ENCODE peak calls at places on chromosomes 3 and 15, in six cellular contexts. One of them, this sample, is unnamed.

GRCh38 chr15:31352911-31353811 is 26.5 kb downstream of the KLF13 start:
- DNase-seq in stimulated activated CD8-positive, alpha-beta memory T cell treated with anti-CD3 and anti-CD28 coated beads, Interleukin-7, amount 100 ng/mL, for 1 hour: no peak
- DNase-seq in nephron progenitor cell: no peak
- DNase-seq in glutamatergic neuron: no peak
- DNase-seq in neural crest cell: no peak
- DNase-seq in nucleus accumbens: peak; percentile 68
- DNase-seq in this sample: peak; percentile 60

GRCh38 chr15:49427369-49427768 is 4.3 kb downstream of the FGF7 start:
- DNase-seq in stimulated activated CD8-positive, alpha-beta memory T cell treated with anti-CD3 and anti-CD28 coated beads, Interleukin-7, amount 100 ng/mL, for 1 hour: no peak
- DNase-seq in nephron progenitor cell: no peak
- DNase-seq in glutamatergic neuron: no peak
- DNase-seq in neural crest cell: no peak
- DNase-seq in nucleus accumbens: no peak
- DNase-seq in this sample: no peak

GRCh38 chr3:16936233-16936632 is 51.5 kb downstream of the PLCL2 start:
- DNase-seq in stimulated activated CD8-positive, alpha-beta memory T cell treated with anti-CD3 and anti-CD28 coated beads, Interleukin-7, amount 100 ng/mL, for 1 hour: no peak
- DNase-seq in nephron progenitor cell: no peak
- DNase-seq in glutamatergic neuron: no peak
- DNase-seq in neural crest cell: no peak
- DNase-seq in nucleus accumbens: no peak
- DNase-seq in this sample: no peak

GRCh38 chr3:165532851-165533250 is 304.4 kb downstream of the BCHE start:
- DNase-seq in stimulated activated CD8-positive, alpha-beta memory T cell treated with anti-CD3 and anti-CD28 coated beads, Interleukin-7, amount 100 ng/mL, for 1 hour: no peak
- DNase-seq in nephron progenitor cell: no peak
- DNase-seq in glutamatergic neuron: no peak
- DNase-seq in neural crest cell: no peak
- DNase-seq in nucleus accumbens: no peak
- DNase-seq in this sample: no peak

GRCh38 chr3:72888546-72889309 is 882 bp downstream of the GXYLT2 start:
- DNase-seq in stimulated activated CD8-positive, alpha-beta memory T cell treated with anti-CD3 and anti-CD28 coated beads, Interleukin-7, amount 100 ng/mL, for 1 hour: no peak
- DNase-seq in nephron progenitor cell: peak; percentile 22
- DNase-seq in glutamatergic neuron: no peak
- DNase-seq in neural crest cell: peak; percentile 40
- DNase-seq in nucleus accumbens: peak; percentile 53
- DNase-seq in this sample: no peak

GRCh38 chr3:145191543-145191942 is 969.4 kb downstream of the PLOD2 start:
- DNase-seq in stimulated activated CD8-positive, alpha-beta memory T cell treated with anti-CD3 and anti-CD28 coated beads, Interleukin-7, amount 100 ng/mL, for 1 hour: no peak
- DNase-seq in nephron progenitor cell: no peak
- DNase-seq in glutamatergic neuron: no peak
- DNase-seq in neural crest cell: no peak
- DNase-seq in nucleus accumbens: no peak
- DNase-seq in this sample: peak; percentile 26

GRCh38 chr15:39171944-39172368 is 408.9 kb upstream of the THBS1 start:
- DNase-seq in stimulated activated CD8-positive, alpha-beta memory T cell treated with anti-CD3 and anti-CD28 coated beads, Interleukin-7, amount 100 ng/mL, for 1 hour: no peak
- DNase-seq in nephron progenitor cell: peak; percentile 20
- DNase-seq in glutamatergic neuron: no peak
- DNase-seq in neural crest cell: no peak
- DNase-seq in nucleus accumbens: peak; percentile 22
- DNase-seq in this sample: peak; percentile 43

GRCh38 chr15:27091270-27091940 is 120.4 kb downstream of the GABRG3 start:
- DNase-seq in stimulated activated CD8-positive, alpha-beta memory T cell treated with anti-CD3 and anti-CD28 coated beads, Interleukin-7, amount 100 ng/mL, for 1 hour: no peak
- DNase-seq in nephron progenitor cell: no peak
- DNase-seq in glutamatergic neuron: no peak
- DNase-seq in neural crest cell: no peak
- DNase-seq in nucleus accumbens: no peak
- DNase-seq in this sample: no peak

GRCh38 chr3:40615916-40616315 is 91.2 kb downstream of the ZNF621 start:
- DNase-seq in stimulated activated CD8-positive, alpha-beta memory T cell treated with anti-CD3 and anti-CD28 coated beads, Interleukin-7, amount 100 ng/mL, for 1 hour: no peak
- DNase-seq in nephron progenitor cell: no peak
- DNase-seq in glutamatergic neuron: no peak
- DNase-seq in neural crest cell: peak; percentile 7
- DNase-seq in nucleus accumbens: no peak
- DNase-seq in this sample: no peak

This sample was measured in BE2C.